ENCODE peak calls at places on chromosomes 7 and 10, in seven cellular contexts. O, S, D, E, R, W and X are unnamed samples.

GRCh38 chr10:131141645-131142445 is 169.7 kb downstream of the TCERG1L start:
- DNase-seq in O (no peak), S (peak), D (no peak), E (no peak), R (no peak), W (no peak), X (no peak)

GRCh38 chr7:89028319-89028718 is 232.8 kb upstream of the TEX47 start:
- DNase-seq in O (no peak), S (no peak), D (no peak), E (no peak), R (no peak), W (no peak), X (no peak)

GRCh38 chr10:114304017-114304565 is 65.0 kb downstream of the VWA2 start:
- DNase-seq in O (peak), S (peak), D (peak), E (peak), R (peak), W (peak), X (no peak)

GRCh38 chr10:117413928-117414618 is 38.8 kb upstream of the PDZD8 start:
- DNase-seq in O (no peak), S (no peak), D (peak), E (no peak), R (peak), W (no peak), X (no peak)

GRCh38 chr7:909358-910329 is 33.3 kb downstream of the GET4 start:
- DNase-seq in O (peak), S (no peak), D (peak), E (no peak), R (no peak), W (peak), X (peak)

GRCh38 chr10:77346031-77346430 is 291.6 kb downstream of the KCNMA1 start:
- DNase-seq in O (no peak), S (no peak), D (no peak), E (no peak), R (no peak), W (no peak), X (no peak)

GRCh38 chr10:29555746-29556481 is 78.9 kb downstream of the SVIL start:
- DNase-seq in O (no peak), S (peak), D (peak), E (no peak), R (peak), W (no peak), X (no peak)

GRCh38 chr10:28842321-28842720 is 165.0 kb downstream of the BAMBI start:
- DNase-seq in O (no peak), S (no peak), D (no peak), E (no peak), R (peak), W (no peak), X (no peak)

GRCh38 chr10:60384006-60384405 is 5.7 kb downstream of the ANK3 start:
- DNase-seq in O (no peak), S (no peak), D (peak), E (no peak), R (peak), W (no peak), X (no peak)

GRCh38 chr10:124339951-124340760 is 78.6 kb downstream of the OAT start:
- DNase-seq in O (no peak), S (no peak), D (peak), E (peak), R (peak), W (no peak), X (no peak)

GRCh38 chr7:84117304-84117703 is 77.3 kb downstream of the SEMA3A start:
- DNase-seq in O (no peak), S (no peak), D (no peak), E (no peak), R (no peak), W (no peak), X (no peak)

GRCh38 chr7:48992816-48993215 is 68.5 kb downstream of the CDC14C start:
- DNase-seq in O (no peak), S (no peak), D (no peak), E (no peak), R (no peak), W (no peak), X (no peak)

GRCh38 chr7:26153823-26154783 is 2.1 kb downstream of the NFE2L3 start:
- DNase-seq in O (no peak), S (no peak), D (no peak), E (peak), R (no peak), W (peak), X (no peak)

GRCh38 chr10:77049896-77050295 is 587.7 kb downstream of the KCNMA1 start:
- DNase-seq in O (no peak), S (no peak), D (no peak), E (no peak), R (no peak), W (no peak), X (no peak)

GRCh38 chr10:76769161-76769560 is 868.4 kb downstream of the KCNMA1 start:
- DNase-seq in O (no peak), S (no peak), D (no peak), E (no peak), R (no peak), W (no peak), X (no peak)

GRCh38 chr10:48464871-48465736 is 139.8 kb downstream of the ARHGAP22 start:
- DNase-seq in O (peak), S (no peak), D (no peak), E (no peak), R (no peak), W (no peak), X (peak)

GRCh38 chr7:113394856-113395255 is 276.5 kb upstream of the SMIM30 start:
- DNase-seq in O (no peak), S (no peak), D (peak), E (no peak), R (no peak), W (no peak), X (no peak)

GRCh38 chr10:72605137-72605536 is 20.7 kb downstream of the MICU1 start:
- DNase-seq in O (no peak), S (no peak), D (no peak), E (no peak), R (no peak), W (no peak), X (no peak)

GRCh38 chr10:44593952-44594351 is 209.1 kb upstream of the CXCL12 start:
- DNase-seq in O (no peak), S (no peak), D (no peak), E (no peak), R (no peak), W (no peak), X (no peak)

GRCh38 chr10:133027480-133027879 is 60.2 kb upstream of the ADGRA1 start:
- DNase-seq in O (no peak), S (no peak), D (no peak), E (no peak), R (no peak), W (no peak), X (peak)

GRCh38 chr10:78544447-78545085 is 510.9 kb downstream of the RPS24 start:
- DNase-seq in O (no peak), S (no peak), D (no peak), E (no peak), R (no peak), W (no peak), X (no peak)